ENCODE peak calls at places on chromosome 16, in six cellular contexts. N, X, B, M, E and C are unnamed samples.

GRCh38 chr16:57191056-57191536 is 5.0 kb downstream of the RSPRY1 start:
- DNase-seq in B (no peak), E (no peak), M (no peak), X (no peak), N (no peak), C (peak; percentile 88)

GRCh38 chr16:87790278-87791023 is 24.7 kb upstream of the KLHDC4 start:
- DNase-seq in B (no peak), N (no peak), M (no peak), X (peak; percentile 94), E (peak; percentile 62), C (no peak)

GRCh38 chr16:396605-397004 is 394 bp upstream of the NME4 start:
- DNase-seq in N (no peak), X (no peak), B (peak; percentile 64), E (peak; percentile 69), M (no peak), C (peak; percentile 55)

GRCh38 chr16:66856801-66857200 is 12.6 kb downstream of the CA7 start:
- DNase-seq in M (no peak), B (no peak), N (no peak), X (no peak), E (no peak), C (no peak)

GRCh38 chr16:48546774-48547173 is 63.2 kb downstream of the N4BP1 start:
- DNase-seq in M (no peak), N (no peak), X (peak; percentile 57), E (no peak), B (no peak), C (no peak)

GRCh38 chr16:89094252-89094901 is 725 bp downstream of the ACSF3 start:
- DNase-seq in E (peak; percentile 51), B (no peak), N (no peak), X (no peak), M (no peak), C (peak; percentile 25)

GRCh38 chr16:79171504-79172240 is 428.9 kb downstream of the MAF start:
- DNase-seq in E (no peak), N (no peak), B (no peak), M (no peak), X (peak; percentile 96), C (no peak)

GRCh38 chr16:83513006-83513755 is 294.6 kb upstream of the HSBP1 start:
- DNase-seq in N (no peak), M (no peak), X (no peak), E (peak; percentile 56), B (no peak), C (peak; percentile 88)

GRCh38 chr16:4183258-4184037 is 58.4 kb downstream of the SRL start:
- DNase-seq in N (peak; percentile 59), E (peak; percentile 100), M (peak; percentile 92), X (peak; percentile 91), B (peak; percentile 100), C (peak; percentile 88)

GRCh38 chr16:2250652-2251280 is 621 bp downstream of the ECI1 start:
- DNase-seq in B (no peak), M (no peak), X (no peak), N (no peak), E (no peak), C (peak; percentile 43)

GRCh38 chr16:87457724-87458423 is 35.0 kb downstream of the ZCCHC14 start:
- DNase-seq in E (peak; percentile 91), N (no peak), B (peak; percentile 53), M (no peak), X (no peak), C (peak; percentile 97)

GRCh38 chr16:82082543-82083244 is 47.6 kb downstream of the HSD17B2 start:
- DNase-seq in X (no peak), E (peak; percentile 44), B (peak; percentile 31), M (peak; percentile 15), N (no peak), C (peak; percentile 39)